ENCODE peak calls at places on chromosomes 11 and 22, in seven cellular contexts. One of them, this sample, is unnamed.

GRCh38 chr11:69251639-69252493 is 42.1 kb upstream of the MYEOV start:
- DNase-seq in SK-N-SH: no peak
- DNase-seq in CD8-positive, alpha-beta T cell: no peak
- DNase-seq in stomach: peak
- DNase-seq in pancreas: peak
- DNase-seq in ovary: no peak
- DNase-seq in heart right ventricle: no peak
- DNase-seq in this sample: no peak

GRCh38 chr22:45125198-45125597 is 38.5 kb upstream of the NUP50 start:
- DNase-seq in SK-N-SH: no peak
- DNase-seq in CD8-positive, alpha-beta T cell: no peak
- DNase-seq in stomach: no peak
- DNase-seq in pancreas: no peak
- DNase-seq in ovary: no peak
- DNase-seq in heart right ventricle: no peak
- DNase-seq in this sample: no peak

GRCh38 chr11:100925935-100926334 is 203.7 kb downstream of the PGR start:
- DNase-seq in SK-N-SH: no peak
- DNase-seq in CD8-positive, alpha-beta T cell: no peak
- DNase-seq in stomach: no peak
- DNase-seq in pancreas: no peak
- DNase-seq in ovary: no peak
- DNase-seq in heart right ventricle: no peak
- DNase-seq in this sample: no peak

GRCh38 chr11:58900479-58901420 is 38.5 kb upstream of the GLYATL1 start:
- DNase-seq in SK-N-SH: peak
- DNase-seq in CD8-positive, alpha-beta T cell: no peak
- DNase-seq in stomach: peak
- DNase-seq in pancreas: peak
- DNase-seq in ovary: no peak
- DNase-seq in heart right ventricle: peak
- DNase-seq in this sample: peak

GRCh38 chr11:416757-417621 is 2.2 kb upstream of the SIGIRR start:
- DNase-seq in SK-N-SH: no peak
- DNase-seq in CD8-positive, alpha-beta T cell: peak
- DNase-seq in stomach: peak
- DNase-seq in pancreas: peak
- DNase-seq in ovary: no peak
- DNase-seq in heart right ventricle: peak
- DNase-seq in this sample: peak

GRCh38 chr11:69560141-69560790 is 78.8 kb downstream of the LINC01488 start:
- DNase-seq in SK-N-SH: no peak
- DNase-seq in CD8-positive, alpha-beta T cell: no peak
- DNase-seq in stomach: no peak
- DNase-seq in pancreas: no peak
- DNase-seq in ovary: no peak
- DNase-seq in heart right ventricle: no peak
- DNase-seq in this sample: no peak

GRCh38 chr11:8709002-8709672 is 26.5 kb downstream of the RPL27A start:
- DNase-seq in SK-N-SH: peak
- DNase-seq in CD8-positive, alpha-beta T cell: no peak
- DNase-seq in stomach: peak
- DNase-seq in pancreas: no peak
- DNase-seq in ovary: peak
- DNase-seq in heart right ventricle: peak
- DNase-seq in this sample: no peak

GRCh38 chr11:124394408-124394807 is 4.4 kb downstream of the OR8B3 start:
- DNase-seq in SK-N-SH: no peak
- DNase-seq in CD8-positive, alpha-beta T cell: no peak
- DNase-seq in stomach: no peak
- DNase-seq in pancreas: no peak
- DNase-seq in ovary: no peak
- DNase-seq in heart right ventricle: no peak
- DNase-seq in this sample: no peak

GRCh38 chr11:8362899-8363298 is 99.2 kb upstream of the LMO1 start:
- DNase-seq in SK-N-SH: no peak
- DNase-seq in CD8-positive, alpha-beta T cell: no peak
- DNase-seq in stomach: no peak
- DNase-seq in pancreas: peak
- DNase-seq in ovary: no peak
- DNase-seq in heart right ventricle: no peak
- DNase-seq in this sample: no peak

GRCh38 chr11:47359586-47359985 is 7.1 kb upstream of the MYBPC3 start:
- DNase-seq in SK-N-SH: no peak
- DNase-seq in CD8-positive, alpha-beta T cell: no peak
- DNase-seq in stomach: no peak
- DNase-seq in pancreas: no peak
- DNase-seq in ovary: no peak
- DNase-seq in heart right ventricle: no peak
- DNase-seq in this sample: no peak

GRCh38 chr11:116641561-116642045 is 131.2 kb downstream of the BUD13 start:
- DNase-seq in SK-N-SH: peak
- DNase-seq in CD8-positive, alpha-beta T cell: no peak
- DNase-seq in stomach: peak
- DNase-seq in pancreas: peak
- DNase-seq in ovary: peak
- DNase-seq in heart right ventricle: peak
- DNase-seq in this sample: no peak

GRCh38 chr22:35384973-35385588 is 4.2 kb downstream of the HMOX1 start:
- DNase-seq in SK-N-SH: no peak
- DNase-seq in CD8-positive, alpha-beta T cell: no peak
- DNase-seq in stomach: no peak
- DNase-seq in pancreas: no peak
- DNase-seq in ovary: no peak
- DNase-seq in heart right ventricle: no peak
- DNase-seq in this sample: no peak

GRCh38 chr11:9001736-9002135 is 2.1 kb downstream of the NRIP3 start:
- DNase-seq in SK-N-SH: no peak
- DNase-seq in CD8-positive, alpha-beta T cell: no peak
- DNase-seq in stomach: no peak
- DNase-seq in pancreas: no peak
- DNase-seq in ovary: no peak
- DNase-seq in heart right ventricle: no peak
- DNase-seq in this sample: no peak

GRCh38 chr11:13868710-13869403 is 93.7 kb upstream of the SPON1 start:
- DNase-seq in SK-N-SH: no peak
- DNase-seq in CD8-positive, alpha-beta T cell: peak
- DNase-seq in stomach: no peak
- DNase-seq in pancreas: no peak
- DNase-seq in ovary: no peak
- DNase-seq in heart right ventricle: no peak
- DNase-seq in this sample: no peak

GRCh38 chr11:100830978-100831732 is 144.1 kb downstream of the ARHGAP42 start:
- DNase-seq in SK-N-SH: no peak
- DNase-seq in CD8-positive, alpha-beta T cell: no peak
- DNase-seq in stomach: no peak
- DNase-seq in pancreas: no peak
- DNase-seq in ovary: no peak
- DNase-seq in heart right ventricle: peak
- DNase-seq in this sample: peak

GRCh38 chr22:35835267-35835997 is 117.8 kb downstream of the APOL5 start:
- DNase-seq in SK-N-SH: no peak
- DNase-seq in CD8-positive, alpha-beta T cell: no peak
- DNase-seq in stomach: no peak
- DNase-seq in pancreas: no peak
- DNase-seq in ovary: no peak
- DNase-seq in heart right ventricle: no peak
- DNase-seq in this sample: peak

GRCh38 chr22:46119093-46119728 is 31.1 kb upstream of the PPARA start:
- DNase-seq in SK-N-SH: no peak
- DNase-seq in CD8-positive, alpha-beta T cell: no peak
- DNase-seq in stomach: no peak
- DNase-seq in pancreas: no peak
- DNase-seq in ovary: no peak
- DNase-seq in heart right ventricle: no peak
- DNase-seq in this sample: no peak

GRCh38 chr11:3944198-3944597 is 88.7 kb downstream of the STIM1 start:
- DNase-seq in SK-N-SH: no peak
- DNase-seq in CD8-positive, alpha-beta T cell: no peak
- DNase-seq in stomach: no peak
- DNase-seq in pancreas: no peak
- DNase-seq in ovary: no peak
- DNase-seq in heart right ventricle: no peak
- DNase-seq in this sample: no peak

GRCh38 chr11:120248551-120249278 is 8.8 kb downstream of the POU2F3 start:
- DNase-seq in SK-N-SH: no peak
- DNase-seq in CD8-positive, alpha-beta T cell: no peak
- DNase-seq in stomach: no peak
- DNase-seq in pancreas: no peak
- DNase-seq in ovary: no peak
- DNase-seq in heart right ventricle: no peak
- DNase-seq in this sample: no peak

GRCh38 chr11:45412033-45412432 is 125.9 kb upstream of the SYT13 start:
- DNase-seq in SK-N-SH: peak
- DNase-seq in CD8-positive, alpha-beta T cell: no peak
- DNase-seq in stomach: no peak
- DNase-seq in pancreas: no peak
- DNase-seq in ovary: no peak
- DNase-seq in heart right ventricle: no peak
- DNase-seq in this sample: no peak

GRCh38 chr11:18853086-18853720 is 61.6 kb upstream of the PTPN5 start:
- DNase-seq in SK-N-SH: peak
- DNase-seq in CD8-positive, alpha-beta T cell: no peak
- DNase-seq in stomach: no peak
- DNase-seq in pancreas: no peak
- DNase-seq in ovary: no peak
- DNase-seq in heart right ventricle: no peak
- DNase-seq in this sample: peak

GRCh38 chr11:131593301-131593700 is 222.9 kb downstream of the NTM start:
- DNase-seq in SK-N-SH: no peak
- DNase-seq in CD8-positive, alpha-beta T cell: no peak
- DNase-seq in stomach: no peak
- DNase-seq in pancreas: no peak
- DNase-seq in ovary: no peak
- DNase-seq in heart right ventricle: no peak
- DNase-seq in this sample: no peak
- H3K27ac ChIP-seq in SK-N-SH: no peak
- H3K27ac ChIP-seq in CD8-positive, alpha-beta T cell: no peak
- H3K27ac ChIP-seq in stomach: no peak
- H3K27ac ChIP-seq in pancreas: no peak
- H3K27ac ChIP-seq in ovary: no peak
- H3K27ac ChIP-seq in heart right ventricle: no peak
- H3K27ac ChIP-seq in this sample: no peak

DNA sequence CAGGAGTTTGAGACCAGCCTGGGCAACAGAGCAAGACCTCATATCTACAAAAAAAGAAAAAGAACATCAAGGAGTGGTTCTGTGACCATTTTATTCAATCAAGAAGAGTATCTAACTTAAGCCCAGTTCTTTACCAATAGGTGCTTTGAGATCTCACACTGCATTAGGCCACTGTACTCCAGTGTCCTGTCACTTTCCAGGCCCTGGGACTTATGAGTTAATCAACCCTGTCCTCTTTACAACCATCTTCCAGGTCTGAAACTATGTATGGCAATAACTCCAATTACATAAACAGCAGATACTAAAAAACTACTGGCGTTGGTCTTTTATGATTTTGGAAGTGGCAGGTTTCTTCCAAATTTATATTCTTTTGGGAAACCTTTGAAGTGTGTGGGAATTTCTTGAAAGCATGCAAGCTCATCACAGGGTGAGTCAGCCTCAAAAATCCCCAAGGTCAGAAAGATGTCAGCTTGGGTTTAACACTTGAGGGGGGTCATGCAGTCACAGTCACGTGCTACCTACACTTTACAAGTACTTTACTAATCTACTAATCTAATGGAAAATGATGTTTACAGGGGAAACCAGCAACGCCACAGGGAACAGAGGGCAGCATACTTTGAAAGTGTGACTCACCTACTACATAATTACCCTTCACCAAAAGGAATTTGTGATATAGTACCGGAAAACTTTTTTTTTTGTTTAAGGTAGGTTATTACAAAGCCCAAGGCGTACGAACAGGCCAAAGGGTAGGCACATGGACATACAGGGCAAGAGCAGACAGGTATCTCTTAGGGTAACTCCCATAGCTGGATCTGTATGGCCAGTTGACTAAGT is 15.6 kb downstream of the PISD start:
- DNase-seq in SK-N-SH: no peak
- DNase-seq in CD8-positive, alpha-beta T cell: no peak
- DNase-seq in stomach: no peak
- DNase-seq in pancreas: no peak
- DNase-seq in ovary: no peak
- DNase-seq in heart right ventricle: no peak
- DNase-seq in this sample: peak
- H3K27ac ChIP-seq in SK-N-SH: no peak
- H3K27ac ChIP-seq in CD8-positive, alpha-beta T cell: no peak
- H3K27ac ChIP-seq in stomach: peak
- H3K27ac ChIP-seq in pancreas: no peak
- H3K27ac ChIP-seq in ovary: no peak
- H3K27ac ChIP-seq in heart right ventricle: no peak
- H3K27ac ChIP-seq in this sample: peak

DNA sequence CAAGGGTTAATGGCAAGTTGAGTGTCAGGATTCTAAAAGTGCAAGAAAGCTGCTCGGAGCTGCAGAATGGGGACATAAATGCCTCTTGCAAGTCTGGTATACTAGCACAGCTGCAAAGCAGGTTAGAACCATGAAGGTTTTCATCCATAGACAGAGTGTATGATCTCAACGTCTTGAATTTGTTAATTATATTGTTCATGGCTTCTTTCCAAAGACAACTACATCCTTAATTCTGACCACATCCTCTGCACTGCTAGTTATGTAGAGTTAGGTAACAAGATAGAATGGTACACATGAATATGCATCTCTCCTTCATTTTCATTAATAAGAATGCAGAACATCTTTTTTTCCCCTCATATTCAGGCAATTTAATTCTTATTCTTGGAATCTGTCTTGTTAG is 34.2 kb downstream of the EXPH5 start:
- DNase-seq in SK-N-SH: no peak
- DNase-seq in CD8-positive, alpha-beta T cell: no peak
- DNase-seq in stomach: no peak
- DNase-seq in pancreas: no peak
- DNase-seq in ovary: no peak
- DNase-seq in heart right ventricle: no peak
- DNase-seq in this sample: no peak
- H3K27ac ChIP-seq in SK-N-SH: no peak
- H3K27ac ChIP-seq in CD8-positive, alpha-beta T cell: no peak
- H3K27ac ChIP-seq in stomach: no peak
- H3K27ac ChIP-seq in pancreas: no peak
- H3K27ac ChIP-seq in ovary: no peak
- H3K27ac ChIP-seq in heart right ventricle: no peak
- H3K27ac ChIP-seq in this sample: no peak

DNA sequence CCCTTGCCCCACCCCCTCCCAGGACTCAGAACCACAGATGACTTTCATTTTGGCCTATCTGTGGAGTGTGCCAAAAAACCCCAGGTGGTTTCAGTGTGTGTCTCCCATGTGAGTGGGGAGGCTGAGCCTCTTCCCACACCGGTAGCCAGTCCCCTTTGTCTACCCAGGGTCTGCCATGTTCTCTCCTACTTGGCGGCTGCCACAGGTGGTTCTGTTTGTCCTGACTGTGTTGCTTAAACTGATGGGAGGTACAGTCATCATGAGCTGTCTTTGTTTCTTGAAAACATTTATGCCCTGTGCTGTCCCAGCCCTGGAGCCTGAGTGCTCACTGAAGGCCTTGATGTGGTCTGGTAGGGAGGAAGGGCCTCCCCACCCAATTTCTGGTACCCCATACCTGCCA is 39.7 kb upstream of the SUSD2 start:
- DNase-seq in SK-N-SH: no peak
- DNase-seq in CD8-positive, alpha-beta T cell: peak
- DNase-seq in stomach: no peak
- DNase-seq in pancreas: no peak
- DNase-seq in ovary: no peak
- DNase-seq in heart right ventricle: no peak
- DNase-seq in this sample: no peak
- H3K27ac ChIP-seq in SK-N-SH: no peak
- H3K27ac ChIP-seq in CD8-positive, alpha-beta T cell: no peak
- H3K27ac ChIP-seq in stomach: no peak
- H3K27ac ChIP-seq in pancreas: no peak
- H3K27ac ChIP-seq in ovary: no peak
- H3K27ac ChIP-seq in heart right ventricle: no peak
- H3K27ac ChIP-seq in this sample: no peak

GRCh38 chr22:27866136-27867091 is 52.6 kb downstream of the PITPNB start:
- DNase-seq in SK-N-SH: no peak
- DNase-seq in CD8-positive, alpha-beta T cell: no peak
- DNase-seq in stomach: peak
- DNase-seq in pancreas: no peak
- DNase-seq in ovary: peak
- DNase-seq in heart right ventricle: peak
- DNase-seq in this sample: no peak
- H3K27ac ChIP-seq in SK-N-SH: peak
- H3K27ac ChIP-seq in CD8-positive, alpha-beta T cell: no peak
- H3K27ac ChIP-seq in stomach: peak
- H3K27ac ChIP-seq in pancreas: no peak
- H3K27ac ChIP-seq in ovary: peak
- H3K27ac ChIP-seq in heart right ventricle: peak
- H3K27ac ChIP-seq in this sample: peak

This sample was measured in PC-9.